ENCODE peak calls at places on chromosome 18, in four cellular contexts. W is progenitor cell of endocrine pancreas, C is foreskin fibroblast, F is brain microvascular endothelial cell. J is an unnamed sample.

GRCh38 chr18:58848685-58849084 is 16.0 kb upstream of the ZNF532 start:
- DNase-seq in W (no peak), C (no peak), F (peak; percentile 55), J (no peak)

GRCh38 chr18:75405341-75405740 is 22.2 kb downstream of the SMIM21 start:
- DNase-seq in W (no peak), C (peak; percentile 39), F (no peak), J (no peak)

GRCh38 chr18:33051397-33051796 is 278.6 kb upstream of the KLHL14 start:
- DNase-seq in W (no peak), C (no peak), F (no peak), J (no peak)

GRCh38 chr18:22378672-22379282 is 38.9 kb downstream of the CTAGE1 start:
- DNase-seq in W (no peak), C (no peak), F (peak; percentile 11), J (peak; percentile 27)

GRCh38 chr18:72762505-72763122 is 105.2 kb downstream of the NETO1 start:
- DNase-seq in W (no peak), C (peak; percentile 46), F (peak; percentile 13), J (no peak)

GRCh38 chr18:50282521-50283335 is 1.4 kb upstream of the MBD1 start:
- DNase-seq in W (no peak), C (no peak), F (no peak), J (no peak)

GRCh38 chr18:70047931-70048603 is 100.4 kb upstream of the CD226 start:
- DNase-seq in W (no peak), C (peak; percentile 41), F (no peak), J (no peak)

GRCh38 chr18:53753616-53754015 is 470.9 kb downstream of the MBD2 start:
- DNase-seq in W (no peak), C (no peak), F (no peak), J (no peak)

GRCh38 chr18:10454800-10455550 is 540 bp downstream of the APCDD1 start:
- DNase-seq in W (peak; percentile 43), C (no peak), F (no peak), J (peak; percentile 39)

GRCh38 chr18:78853341-78853740 is 126.3 kb upstream of the SALL3 start:
- DNase-seq in W (no peak), C (no peak), F (no peak), J (no peak)

GRCh38 chr18:68494802-68495560 is 219.9 kb downstream of the TMX3 start:
- DNase-seq in W (no peak), C (peak; percentile 83), F (peak; percentile 56), J (no peak)

GRCh38 chr18:9743200-9744016 is 35.3 kb downstream of the RAB31 start:
- DNase-seq in W (no peak), C (peak; percentile 98), F (peak; percentile 98), J (no peak)

GRCh38 chr18:63402246-63403164 is 19.8 kb downstream of the VPS4B start:
- DNase-seq in W (no peak), C (no peak), F (no peak), J (no peak)

GRCh38 chr18:43396266-43396665 is 119.0 kb upstream of the SYT4 start:
- DNase-seq in W (no peak), C (no peak), F (peak; percentile 10), J (no peak)
- TF ChIP-seq CTCF in W (peak; percentile 69), C (peak; percentile 15), F (peak; percentile 44), J (peak; percentile 58)

GRCh38 chr18:3405713-3406112 is 44.3 kb upstream of the TGIF1 start:
- DNase-seq in W (no peak), C (no peak), F (no peak), J (no peak)
- TF ChIP-seq CTCF in W (no peak), C (no peak), F (no peak), J (no peak)

GRCh38 chr18:37207343-37207742 is 358.3 kb downstream of the CELF4 start:
- DNase-seq in W (no peak), C (no peak), F (no peak), J (no peak)
- TF ChIP-seq CTCF in W (no peak), C (no peak), F (no peak), J (no peak)

GRCh38 chr18:48607049-48607984 is 68.5 kb downstream of the CTIF start:
- DNase-seq in W (no peak), C (peak; percentile 77), F (peak; percentile 81), J (peak; percentile 70)
- TF ChIP-seq CTCF in W (no peak), C (no peak), F (peak; percentile 24), J (no peak)

GRCh38 chr18:48913201-48913600 is 37.6 kb downstream of the SMAD7 start:
- DNase-seq in W (no peak), C (no peak), F (no peak), J (no peak)
- TF ChIP-seq CTCF in W (no peak), C (no peak), F (peak; percentile 46), J (no peak)

GRCh38 chr18:3261393-3262233 is at the start of gene MYL12B:
- DNase-seq in W (peak; percentile 67), C (peak; percentile 65), F (no peak), J (peak; percentile 82)
- TF ChIP-seq CTCF in W (peak; percentile 13), C (no peak), F (peak; percentile 11), J (no peak)

DNA sequence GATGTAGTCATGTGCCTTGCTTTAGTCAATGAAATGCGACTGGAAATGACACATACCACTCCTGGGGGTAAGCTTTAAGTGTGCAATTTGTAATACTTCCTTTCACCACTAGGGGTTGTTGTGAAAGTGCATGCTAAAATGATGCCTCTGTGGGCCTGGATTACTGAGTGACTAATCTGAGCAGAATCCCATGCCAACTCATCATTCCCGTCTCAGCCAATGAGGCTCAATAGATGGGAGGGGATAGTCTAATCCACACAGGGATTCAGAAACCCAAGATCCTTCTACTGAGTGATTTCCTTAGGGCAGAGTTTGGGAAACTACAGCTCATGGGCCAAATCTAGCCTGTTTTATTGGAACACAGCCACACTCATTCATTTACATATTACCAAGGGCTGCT is 54.0 kb downstream of the HRH4 start:
- DNase-seq in W (no peak), C (no peak), F (peak; percentile 67), J (no peak)
- TF ChIP-seq CTCF in W (peak; percentile 58), C (peak; percentile 43), F (peak; percentile 60), J (peak; percentile 92)

GRCh38 chr18:27752944-27753343 is 424.0 kb downstream of the CDH2 start:
- DNase-seq in W (no peak), C (no peak), F (no peak), J (no peak)

GRCh38 chr18:27746241-27746640 is 430.7 kb downstream of the CDH2 start:
- DNase-seq in W (no peak), C (no peak), F (no peak), J (no peak)

GRCh38 chr18:27748336-27748735 is 428.6 kb downstream of the CDH2 start:
- DNase-seq in W (no peak), C (no peak), F (no peak), J (no peak)

GRCh38 chr18:27749189-27749588 is 427.7 kb downstream of the CDH2 start:
- DNase-seq in W (no peak), C (no peak), F (no peak), J (no peak)

GRCh38 chr18:27750014-27750413 is 426.9 kb downstream of the CDH2 start:
- DNase-seq in W (peak; percentile 25), C (no peak), F (peak; percentile 93), J (peak; percentile 63)
- TF ChIP-seq CTCF in W (peak; percentile 72), C (peak; percentile 56), F (peak; percentile 94), J (peak; percentile 73)

GRCh38 chr18:47187721-47188120 is 11.6 kb upstream of the IER3IP1 start:
- DNase-seq in W (no peak), C (no peak), F (no peak), J (no peak)

DNA sequence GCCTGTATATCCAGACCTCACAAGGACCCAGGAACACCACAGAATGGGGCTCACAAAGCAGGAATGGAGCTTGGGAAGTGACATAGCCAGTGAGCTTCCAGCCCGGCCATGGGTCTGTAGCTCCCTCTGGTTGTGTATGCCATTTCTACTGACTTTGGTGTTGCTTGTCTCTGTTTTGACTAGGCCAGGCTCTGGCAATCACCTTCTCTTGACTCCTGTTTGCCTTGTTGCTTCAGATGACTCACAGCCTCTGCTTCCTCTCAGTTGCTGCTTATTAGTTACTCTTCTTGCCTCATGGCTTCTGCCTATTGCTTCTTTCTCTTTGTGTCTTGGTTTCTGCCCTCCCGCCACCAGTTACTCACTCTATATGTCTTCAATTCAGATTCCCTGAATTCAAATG is 15.8 kb upstream of the IER3IP1 start:
- DNase-seq in W (no peak), C (peak; percentile 20), F (peak; percentile 52), J (no peak)
- TF ChIP-seq CTCF in W (no peak), C (no peak), F (no peak), J (no peak)

J was measured in glutamatergic neuron.